ENCODE peak calls at places on chromosomes 12 and 14, in ten cellular contexts. Y is GM23338; R is H7; F is endodermal cell; O is CD4-positive, CD25-positive, alpha-beta regulatory T cell; X is heart right ventricle; L is GM06990; S is aorta; K is IMR-90; C is body of pancreas. H is an unnamed sample.

GRCh38 chr12:14443531-14443930 is 78.0 kb downstream of the ATF7IP start:
- DNase-seq in Y (no peak), R (no peak), F (no peak), O (no peak), X (no peak), L (no peak), S (no peak), K (peak), C (no peak), H (no peak)

GRCh38 chr12:62640910-62641448 is 174.4 kb downstream of the MON2 start:
- DNase-seq in Y (no peak), R (no peak), F (peak), O (no peak), X (no peak), L (peak), S (no peak), K (peak), C (no peak), H (no peak)

GRCh38 chr14:100680439-100681051 is 46.1 kb upstream of the DLK1 start:
- DNase-seq in Y (no peak), R (peak), F (no peak), O (no peak), X (peak), L (no peak), S (no peak), K (no peak), C (no peak), H (no peak)

GRCh38 chr12:110280784-110281548 is at the start of gene ATP2A2:
- DNase-seq in Y (peak), R (peak), F (peak), O (peak), X (peak), L (peak), S (peak), K (peak), C (peak), H (peak)

GRCh38 chr12:49957570-49957967 is 4.1 kb upstream of the AQP5 start:
- DNase-seq in Y (no peak), R (no peak), F (no peak), O (no peak), X (no peak), L (no peak), S (no peak), K (no peak), C (no peak), H (no peak)

GRCh38 chr12:105334001-105334400 is 3.5 kb downstream of the C12orf75 start:
- DNase-seq in Y (no peak), R (no peak), F (no peak), O (no peak), X (no peak), L (no peak), S (no peak), K (peak), C (no peak), H (no peak)

GRCh38 chr12:19847294-19848059 is 408.2 kb downstream of the AEBP2 start:
- DNase-seq in Y (no peak), R (no peak), F (no peak), O (no peak), X (peak), L (peak), S (no peak), K (peak), C (no peak), H (no peak)

GRCh38 chr14:87108726-87109125 is 884.3 kb downstream of the GALC start:
- DNase-seq in Y (no peak), R (no peak), F (no peak), O (no peak), X (no peak), L (no peak), S (no peak), K (peak), C (no peak), H (no peak)

GRCh38 chr12:109428038-109428629 is 49.0 kb downstream of the KCTD10 start:
- DNase-seq in Y (peak), R (peak), F (peak), O (peak), X (peak), L (peak), S (peak), K (peak), C (peak), H (peak)

GRCh38 chr14:91946313-91947195 is 940 bp downstream of the FBLN5 start:
- DNase-seq in Y (no peak), R (no peak), F (no peak), O (no peak), X (no peak), L (no peak), S (no peak), K (peak), C (no peak), H (peak)

GRCh38 chr14:91945776-91946305 is 1.7 kb downstream of the FBLN5 start:
- DNase-seq in Y (no peak), R (no peak), F (no peak), O (no peak), X (no peak), L (no peak), S (no peak), K (no peak), C (no peak), H (no peak)

GRCh38 chr14:91940209-91940608 is 7.3 kb downstream of the FBLN5 start:
- DNase-seq in Y (no peak), R (no peak), F (no peak), O (no peak), X (no peak), L (no peak), S (no peak), K (no peak), C (no peak), H (no peak)

GRCh38 chr14:91942946-91943345 is 4.5 kb downstream of the FBLN5 start:
- DNase-seq in Y (no peak), R (no peak), F (no peak), O (no peak), X (no peak), L (no peak), S (no peak), K (no peak), C (no peak), H (no peak)

GRCh38 chr14:91942128-91942527 is 5.4 kb downstream of the FBLN5 start:
- DNase-seq in Y (no peak), R (no peak), F (no peak), O (no peak), X (no peak), L (no peak), S (no peak), K (no peak), C (no peak), H (peak)
- H3K4me3 ChIP-seq in Y (no peak), R (no peak), F (no peak), O (no peak), X (no peak), L (no peak), S (no peak), K (no peak), C (no peak), H (no peak)

GRCh38 chr14:95504135-95505029 is 12.1 kb downstream of the SYNE3 start:
- DNase-seq in Y (no peak), R (no peak), F (no peak), O (no peak), X (no peak), L (peak), S (peak), K (peak), C (no peak), H (no peak)

GRCh38 chr14:95502381-95502950 is 14.0 kb downstream of the SYNE3 start:
- DNase-seq in Y (no peak), R (no peak), F (no peak), O (no peak), X (no peak), L (no peak), S (no peak), K (no peak), C (no peak), H (no peak)

GRCh38 chr14:95500772-95501401 is 15.6 kb downstream of the SYNE3 start:
- DNase-seq in Y (no peak), R (no peak), F (no peak), O (no peak), X (no peak), L (no peak), S (peak), K (peak), C (peak), H (no peak)

GRCh38 chr14:95505030-95505589 is 11.3 kb downstream of the SYNE3 start:
- DNase-seq in Y (no peak), R (no peak), F (no peak), O (no peak), X (no peak), L (no peak), S (peak), K (no peak), C (no peak), H (no peak)

DNA sequence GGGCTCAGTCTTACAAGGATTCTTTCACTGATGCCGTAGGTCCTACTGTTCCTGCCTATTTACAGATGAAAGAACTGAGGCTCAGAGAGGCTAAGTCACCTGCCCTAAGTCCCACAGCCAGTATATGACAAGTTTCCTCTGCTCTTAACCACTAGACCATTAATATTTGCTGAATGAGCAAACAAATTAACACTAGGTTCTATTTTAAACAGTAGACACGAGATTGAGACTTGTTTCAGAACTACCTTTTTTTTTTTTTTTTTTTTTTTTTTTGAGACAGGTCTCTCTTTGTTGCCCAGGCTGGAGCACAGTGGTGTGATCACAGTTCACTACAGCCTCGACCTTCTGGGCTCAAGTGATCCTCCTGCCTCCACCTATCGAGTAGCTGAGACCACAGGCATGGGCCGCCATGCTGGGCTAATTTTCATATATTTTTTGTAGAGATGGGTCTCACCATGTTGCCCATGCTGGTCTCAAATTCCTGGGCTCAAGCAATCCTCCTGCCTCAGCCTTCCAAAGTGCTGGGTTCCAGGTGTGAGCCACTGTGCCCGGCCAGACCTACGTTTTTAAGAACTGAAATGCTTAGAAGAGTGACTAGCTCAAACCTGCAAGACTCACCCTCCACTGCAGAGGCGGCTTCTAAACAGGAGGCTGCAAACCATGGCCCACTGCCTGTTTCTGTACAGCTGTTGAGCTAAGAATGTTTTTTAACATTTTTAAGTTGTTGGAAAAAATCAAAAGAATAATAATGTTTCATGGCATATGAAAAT is 12.9 kb downstream of the SYNE3 start:
- DNase-seq in Y (no peak), R (no peak), F (no peak), O (no peak), X (no peak), L (peak), S (peak), K (no peak), C (no peak), H (no peak)
- H3K4me3 ChIP-seq in Y (no peak), R (no peak), F (no peak), O (peak), X (no peak), L (peak), S (no peak), K (no peak), C (no peak), H (no peak)

GRCh38 chr14:68552597-68552996 is 240.3 kb downstream of the ZFP36L1 start:
- DNase-seq in Y (no peak), R (no peak), F (no peak), O (no peak), X (no peak), L (no peak), S (no peak), K (peak), C (no peak), H (peak)
- H3K4me3 ChIP-seq in Y (no peak), R (no peak), F (no peak), O (no peak), X (no peak), L (no peak), S (no peak), K (no peak), C (no peak), H (no peak)

GRCh38 chr12:67633024-67633423 is 15.5 kb upstream of the DYRK2 start:
- DNase-seq in Y (no peak), R (no peak), F (no peak), O (no peak), X (no peak), L (no peak), S (no peak), K (no peak), C (no peak), H (no peak)
- H3K4me3 ChIP-seq in Y (no peak), R (no peak), F (no peak), O (peak), X (no peak), L (no peak), S (no peak), K (no peak), C (no peak), H (no peak)

GRCh38 chr12:4325984-4326383 is 5.0 kb downstream of the TIGAR start:
- DNase-seq in Y (no peak), R (no peak), F (no peak), O (no peak), X (no peak), L (no peak), S (no peak), K (no peak), C (no peak), H (no peak)

GRCh38 chr12:4322789-4323188 is 1.8 kb downstream of the TIGAR start:
- DNase-seq in Y (no peak), R (no peak), F (no peak), O (no peak), X (no peak), L (peak), S (no peak), K (no peak), C (no peak), H (no peak)

GRCh38 chr12:4324366-4324765 is 3.4 kb downstream of the TIGAR start:
- DNase-seq in Y (no peak), R (no peak), F (no peak), O (no peak), X (no peak), L (no peak), S (no peak), K (no peak), C (no peak), H (no peak)

GRCh38 chr12:4320859-4321701 is at the start of gene TIGAR:
- DNase-seq in Y (peak), R (peak), F (peak), O (peak), X (peak), L (peak), S (peak), K (peak), C (peak), H (peak)

DNA sequence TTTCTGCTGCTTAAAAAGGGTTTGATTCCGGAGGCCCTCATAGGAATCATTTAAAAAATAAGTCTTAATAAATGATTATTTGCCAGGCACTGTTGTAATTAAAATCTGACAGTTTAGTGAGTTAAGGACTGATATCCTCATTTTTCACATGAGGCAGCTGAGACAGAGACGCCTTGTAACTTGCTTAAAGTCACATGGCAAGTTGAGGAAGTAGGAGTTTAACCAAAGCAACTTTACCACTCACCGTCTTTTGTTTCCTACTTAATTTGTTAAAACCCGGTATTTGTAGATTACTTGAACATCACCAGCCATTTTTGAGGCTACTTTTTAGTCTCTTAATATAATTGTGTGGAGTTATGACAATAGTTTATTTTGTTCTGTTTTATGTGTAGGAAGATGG is 2.4 kb downstream of the TIGAR start:
- DNase-seq in Y (no peak), R (no peak), F (no peak), O (no peak), X (no peak), L (no peak), S (no peak), K (no peak), C (no peak), H (no peak)
- H3K4me3 ChIP-seq in Y (no peak), R (no peak), F (peak), O (peak), X (no peak), L (peak), S (no peak), K (no peak), C (no peak), H (no peak)

GRCh38 chr14:64704145-64704742 is at the start of gene PLEKHG3:
- DNase-seq in Y (peak), R (peak), F (peak), O (no peak), X (peak), L (no peak), S (peak), K (peak), C (peak), H (peak)

GRCh38 chr14:64705406-64706118 is 1.3 kb downstream of the PLEKHG3 start:
- DNase-seq in Y (no peak), R (peak), F (peak), O (no peak), X (peak), L (no peak), S (no peak), K (no peak), C (peak), H (peak)

GRCh38 chr14:64706119-64706465 is 1.9 kb downstream of the PLEKHG3 start:
- DNase-seq in Y (no peak), R (peak), F (no peak), O (no peak), X (no peak), L (no peak), S (no peak), K (no peak), C (peak), H (peak)

GRCh38 chr14:64703393-64704144 is 655 bp upstream of the PLEKHG3 start:
- DNase-seq in Y (peak), R (no peak), F (no peak), O (no peak), X (no peak), L (no peak), S (no peak), K (no peak), C (no peak), H (no peak)

GRCh38 chr14:64704743-64705405 is 650 bp downstream of the PLEKHG3 start:
- DNase-seq in Y (no peak), R (peak), F (peak), O (no peak), X (peak), L (no peak), S (no peak), K (peak), C (peak), H (no peak)
- H3K4me3 ChIP-seq in Y (peak), R (peak), F (peak), O (peak), X (peak), L (peak), S (peak), K (peak), C (peak), H (peak)

GRCh38 chr12:66627988-66628317 is 50.9 kb downstream of the GRIP1 start:
- DNase-seq in Y (no peak), R (no peak), F (no peak), O (no peak), X (no peak), L (no peak), S (no peak), K (no peak), C (no peak), H (no peak)

GRCh38 chr12:66624806-66625205 is 54.1 kb downstream of the GRIP1 start:
- DNase-seq in Y (no peak), R (no peak), F (no peak), O (no peak), X (no peak), L (peak), S (no peak), K (no peak), C (no peak), H (no peak)

GRCh38 chr12:66627270-66627987 is 51.4 kb downstream of the GRIP1 start:
- DNase-seq in Y (no peak), R (no peak), F (peak), O (no peak), X (peak), L (no peak), S (no peak), K (no peak), C (no peak), H (no peak)

GRCh38 chr12:66633676-66634075 is 45.2 kb downstream of the GRIP1 start:
- DNase-seq in Y (no peak), R (no peak), F (no peak), O (no peak), X (no peak), L (no peak), S (no peak), K (no peak), C (no peak), H (no peak)

GRCh38 chr12:66629138-66629880 is 49.6 kb downstream of the GRIP1 start:
- DNase-seq in Y (no peak), R (no peak), F (no peak), O (no peak), X (no peak), L (no peak), S (no peak), K (no peak), C (peak), H (no peak)
- H3K4me3 ChIP-seq in Y (no peak), R (no peak), F (no peak), O (no peak), X (no peak), L (no peak), S (no peak), K (no peak), C (no peak), H (no peak)

H was measured in lower leg skin.